ENCODE peak calls at places on chromosomes 1 and 21, in five cellular contexts. B is trophoblast cell, V is IMR-90, Q is neuronal stem cell, M is H9. C is an unnamed sample.

GRCh38 chr1:155218854-155219591 is 10.5 kb downstream of the MTX1 start:
- DNase-seq in V (peak), M (peak), B (peak), Q (no peak), C (peak)

GRCh38 chr1:43379476-43379875 is 10.1 kb downstream of the MED8 start:
- DNase-seq in V (no peak), B (no peak), M (no peak), Q (no peak), C (no peak)

GRCh38 chr1:207810173-207810572 is 58.3 kb downstream of the CD46 start:
- DNase-seq in B (peak), V (peak), Q (no peak), M (no peak), C (peak)

GRCh38 chr1:243885806-243886205 is 35.8 kb upstream of the AKT3 start:
- DNase-seq in Q (no peak), B (no peak), V (no peak), M (no peak), C (no peak)

GRCh38 chr1:218345673-218346390 is 696 bp downstream of the TGFB2 start:
- DNase-seq in Q (no peak), M (peak), B (peak), V (peak), C (peak)

GRCh38 chr21:42227909-42228708 is 9.2 kb downstream of the ABCG1 start:
- DNase-seq in V (peak), B (peak), Q (no peak), M (peak), C (peak)

GRCh38 chr1:31657020-31657804 is 12.5 kb upstream of the PEF1 start:
- DNase-seq in M (no peak), Q (no peak), V (no peak), B (no peak), C (no peak)

GRCh38 chr1:114428083-114428754 is 82.8 kb downstream of the TRIM33 start:
- DNase-seq in B (peak), M (no peak), Q (no peak), V (peak), C (peak)

GRCh38 chr1:16158993-16159831 is 3.3 kb upstream of the EPHA2 start:
- DNase-seq in M (no peak), B (no peak), Q (no peak), V (no peak), C (no peak)

GRCh38 chr1:12155328-12155727 is 11.5 kb upstream of the TNFRSF1B start:
- DNase-seq in V (no peak), M (no peak), Q (no peak), B (no peak), C (no peak)

GRCh38 chr1:12161324-12161661 is 5.5 kb upstream of the TNFRSF1B start:
- DNase-seq in M (no peak), B (no peak), V (no peak), Q (no peak), C (no peak)

GRCh38 chr1:12159826-12160225 is 7.0 kb upstream of the TNFRSF1B start:
- DNase-seq in V (no peak), Q (no peak), M (no peak), B (peak), C (no peak)

GRCh38 chr1:12157366-12158231 is 9.2 kb upstream of the TNFRSF1B start:
- DNase-seq in M (no peak), B (peak), V (no peak), Q (no peak), C (no peak)

DNA sequence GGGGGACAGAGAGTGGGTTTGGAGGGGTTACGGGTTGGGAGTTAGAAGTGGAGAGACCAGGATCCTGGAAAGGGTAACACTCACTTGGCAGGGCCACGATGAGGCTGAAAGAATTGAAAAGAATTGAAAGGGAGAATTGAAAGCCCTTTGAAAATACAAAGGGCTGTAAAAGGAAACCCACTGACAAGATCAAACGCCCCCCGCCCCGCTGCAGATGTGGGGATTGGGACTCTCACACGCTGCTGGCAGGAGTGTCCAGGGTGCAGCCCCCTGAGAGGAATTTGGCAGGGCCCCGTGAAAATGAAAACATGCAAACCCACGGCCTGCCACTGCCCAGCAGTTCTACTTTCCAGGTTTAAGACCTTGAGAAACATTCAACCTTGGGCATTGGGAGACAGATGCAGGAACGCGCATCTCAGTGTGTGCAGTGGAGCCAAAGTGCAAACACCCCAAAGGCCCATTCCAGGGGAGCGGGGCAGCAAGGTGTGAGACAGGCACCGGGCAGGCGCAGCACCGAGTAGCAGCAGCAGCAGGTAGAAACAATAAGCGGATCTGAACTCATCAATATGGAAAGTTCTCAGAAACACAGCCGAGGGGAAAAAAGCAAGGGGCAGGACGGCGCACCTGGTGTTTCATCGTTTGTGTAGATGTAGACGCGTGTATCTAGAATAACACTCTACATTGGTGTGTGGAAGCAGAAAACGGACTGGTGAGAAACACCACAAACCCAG is 8.3 kb upstream of the TNFRSF1B start:
- DNase-seq in M (no peak), Q (peak), B (no peak), V (no peak), C (no peak)
- H3K23ac ChIP-seq in M (no peak), Q (no peak), B (no peak), V (no peak), C (no peak)

GRCh38 chr1:3408751-3409266 is 45.7 kb upstream of the ARHGEF16 start:
- DNase-seq in V (no peak), M (no peak), Q (no peak), B (no peak), C (no peak)
- H4K91ac ChIP-seq in V (no peak), M (no peak), Q (no peak), B (no peak), C (peak)

GRCh38 chr1:11101347-11101746 is 1.7 kb upstream of the EXOSC10 start:
- DNase-seq in V (no peak), M (no peak), Q (no peak), B (no peak), C (no peak)

GRCh38 chr1:11098931-11099309 is 749 bp downstream of the EXOSC10 start:
- DNase-seq in M (no peak), Q (no peak), B (no peak), V (no peak), C (no peak)

GRCh38 chr1:11100149-11100493 is 452 bp upstream of the EXOSC10 start:
- DNase-seq in B (peak), M (no peak), Q (no peak), V (no peak), C (no peak)

GRCh38 chr1:11099310-11100148 is at the start of gene EXOSC10:
- DNase-seq in M (peak), V (peak), Q (peak), B (peak), C (peak)
- H3K23ac ChIP-seq in M (no peak), V (peak), Q (peak), B (no peak), C (no peak)

GRCh38 chr1:199585392-199585791 is 442.1 kb upstream of the NR5A2 start:
- DNase-seq in B (no peak), Q (no peak), M (no peak), V (no peak), C (no peak)

GRCh38 chr1:199591468-199591867 is 436.0 kb upstream of the NR5A2 start:
- DNase-seq in Q (no peak), B (no peak), M (no peak), V (no peak), C (no peak)

GRCh38 chr1:199593475-199593874 is 434.0 kb upstream of the NR5A2 start:
- DNase-seq in Q (no peak), V (no peak), B (no peak), M (no peak), C (no peak)

DNA sequence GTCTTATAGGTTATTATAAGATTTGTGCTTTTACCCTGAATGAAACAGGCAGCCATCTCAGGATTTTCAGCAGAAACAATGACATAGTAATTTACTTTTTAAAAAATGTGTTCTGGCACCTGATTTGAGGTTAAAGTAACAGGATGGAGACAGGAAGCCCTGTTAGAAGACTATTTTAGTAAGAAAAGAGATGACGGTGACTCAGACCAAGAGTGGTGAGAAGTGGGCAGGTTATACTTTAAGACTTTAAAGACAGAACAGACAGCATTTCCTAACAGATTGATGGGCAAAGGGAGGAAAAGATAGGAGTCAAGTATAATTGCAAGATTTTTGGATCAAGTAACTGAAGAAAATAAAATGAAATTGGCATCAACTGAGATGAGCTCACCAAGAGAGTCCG is 436.8 kb upstream of the NR5A2 start:
- DNase-seq in Q (no peak), V (no peak), M (no peak), B (no peak), C (no peak)
- H4K91ac ChIP-seq in Q (no peak), V (no peak), M (no peak), B (no peak), C (no peak)

DNA sequence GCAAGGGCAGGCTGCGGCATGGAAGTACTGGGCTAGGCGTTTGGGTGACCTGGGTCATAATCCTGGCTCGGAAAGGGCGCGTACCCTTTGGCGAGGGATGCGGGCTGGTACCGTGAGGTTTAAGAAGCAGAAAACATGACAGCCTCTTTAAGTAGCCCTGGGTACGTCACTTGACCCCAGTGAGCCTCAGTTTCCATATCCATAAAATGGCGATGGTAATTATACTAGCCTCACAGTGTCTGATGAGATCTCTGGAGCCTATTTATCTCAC is 700 bp downstream of the PIGV start:
- DNase-seq in V (no peak), Q (no peak), B (peak), M (no peak), C (no peak)
- H3K23ac ChIP-seq in V (peak), Q (no peak), B (no peak), M (no peak), C (peak)

DNA sequence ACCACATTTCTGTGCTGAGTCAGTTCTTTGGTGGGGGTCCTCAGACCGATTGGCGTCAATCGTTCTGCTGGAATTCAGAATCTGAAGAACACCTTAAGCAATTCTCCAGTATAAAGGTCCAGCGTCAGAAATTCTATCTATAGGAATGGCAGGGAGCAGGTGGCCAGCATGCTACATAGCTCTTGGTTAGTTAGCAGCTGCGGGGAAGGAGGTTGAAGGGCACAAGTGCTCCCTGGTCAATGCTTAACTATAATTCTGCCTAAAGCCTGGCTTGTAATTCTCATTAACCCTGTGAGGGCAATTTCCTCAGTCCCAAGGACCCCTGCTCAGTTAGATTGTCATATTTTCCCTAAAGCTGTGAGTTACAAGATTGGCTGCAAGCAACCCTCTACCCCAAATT is 54.3 kb upstream of the GALNT2 start:
- DNase-seq in B (no peak), V (no peak), M (no peak), Q (no peak), C (no peak)
- H4K91ac ChIP-seq in B (no peak), V (no peak), M (no peak), Q (no peak), C (no peak)

GRCh38 chr1:89998306-89998705 is 3.4 kb downstream of the ZNF326 start:
- DNase-seq in V (peak), Q (no peak), M (no peak), B (no peak), C (no peak)
- H3K23ac ChIP-seq in V (no peak), Q (no peak), M (no peak), B (no peak), C (no peak)

GRCh38 chr21:38911523-38912354 is 106.0 kb downstream of the ETS2 start:
- DNase-seq in M (no peak), V (no peak), Q (no peak), B (no peak), C (no peak)

GRCh38 chr21:38910390-38911008 is 104.8 kb downstream of the ETS2 start:
- DNase-seq in M (no peak), V (no peak), Q (no peak), B (peak), C (no peak)

GRCh38 chr21:38908537-38908936 is 102.8 kb downstream of the ETS2 start:
- DNase-seq in M (no peak), Q (no peak), B (no peak), V (no peak), C (no peak)

GRCh38 chr21:38909109-38909508 is 103.4 kb downstream of the ETS2 start:
- DNase-seq in M (no peak), V (no peak), Q (no peak), B (no peak), C (peak)

DNA sequence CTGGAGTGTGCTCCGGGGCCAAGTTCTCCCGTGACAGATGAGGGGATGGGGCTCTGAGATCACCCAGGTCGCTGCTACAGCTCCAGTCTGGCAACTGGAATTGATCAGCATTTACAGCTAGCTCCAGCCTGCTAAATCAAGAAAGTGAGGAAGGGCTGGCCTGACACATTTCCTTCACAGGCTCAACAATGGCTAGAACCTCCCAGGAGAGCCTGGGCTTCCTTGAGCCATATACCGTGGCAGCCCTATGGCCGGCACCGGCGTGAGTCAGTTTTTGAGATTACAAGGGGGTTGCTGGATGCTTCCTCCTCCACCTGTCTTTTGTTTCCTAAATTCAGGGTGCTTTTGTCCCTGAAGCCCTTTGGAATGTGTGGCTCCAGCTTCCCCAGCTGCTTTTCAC is 104.2 kb downstream of the ETS2 start:
- DNase-seq in M (no peak), V (no peak), Q (no peak), B (no peak), C (no peak)
- H4K91ac ChIP-seq in M (no peak), V (no peak), Q (no peak), B (no peak), C (no peak)

GRCh38 chr1:39689635-39690034 is 1.6 kb downstream of the HPCAL4 start:
- DNase-seq in V (no peak), B (no peak), M (no peak), Q (no peak), C (no peak)
- H3K23ac ChIP-seq in V (no peak), B (no peak), M (no peak), Q (no peak), C (no peak)